ENCODE peak calls at places on chromosome 20, in ten cellular contexts. U, E, Z, X, N, F, Y, T, C and L are unnamed samples.
A peak's percentile ranks its signal among the peaks of the same experiment; 100 is the strongest.

GRCh38 chr20:9506964-9507369 is 7.4 kb upstream of the LAMP5 start:
- DNase-seq in F (no peak), U (no peak), T (no peak), Z (no peak), X (no peak), E (no peak), Y (no peak), C (no peak), N (no peak), L (no peak)

GRCh38 chr20:31698803-31699718 is 23.6 kb downstream of the BCL2L1 start:
- DNase-seq in X (peak; percentile 72), Z (peak; percentile 42), C (peak; percentile 8), U (peak; percentile 99), Y (peak; percentile 70), N (peak; percentile 95), F (no peak), T (no peak), E (peak; percentile 99), L (peak; percentile 75)

GRCh38 chr20:57508381-57508780 is 16.6 kb downstream of the CTCFL start:
- DNase-seq in C (no peak), T (no peak), E (no peak), Z (no peak), U (no peak), Y (no peak), N (no peak), X (no peak), F (no peak), L (no peak)

GRCh38 chr20:12414446-12415274 is 497.0 kb downstream of the BTBD3 start:
- DNase-seq in E (peak; percentile 18), X (peak; percentile 27), Y (no peak), C (no peak), F (no peak), Z (no peak), N (peak; percentile 5), U (no peak), T (no peak), L (peak; percentile 10)

GRCh38 chr20:44596010-44596409 is 13.6 kb downstream of the PKIG start:
- DNase-seq in X (no peak), Z (no peak), F (no peak), N (no peak), T (no peak), C (no peak), Y (peak; percentile 4), E (no peak), U (no peak), L (no peak)

GRCh38 chr20:34312544-34313217 is 9.5 kb upstream of the AHCY start:
- DNase-seq in F (peak; percentile 82), Z (peak; percentile 92), U (peak; percentile 34), E (peak; percentile 83), X (peak; percentile 82), C (peak; percentile 82), T (peak; percentile 78), N (peak; percentile 93), Y (peak; percentile 93), L (peak; percentile 79)

GRCh38 chr20:50510706-50511401 is 671 bp downstream of the PTPN1 start:
- DNase-seq in C (no peak), F (peak; percentile 25), E (no peak), Y (no peak), N (no peak), X (no peak), U (no peak), T (peak; percentile 5), Z (peak; percentile 33), L (peak; percentile 40)

GRCh38 chr20:36461600-36462439 is 79.5 kb upstream of the MYL9 start:
- DNase-seq in Y (peak; percentile 60), Z (peak; percentile 60), X (peak; percentile 59), E (peak; percentile 50), C (peak; percentile 49), F (peak; percentile 77), N (peak; percentile 55), U (no peak), T (peak; percentile 22), L (peak; percentile 30)